ENCODE peak calls at places on chromosomes 2 and 18, in eight cellular contexts. One of them, this sample, is unnamed.

GRCh38 chr18:2589345-2590060 is 18.1 kb downstream of the NDC80 start:
- DNase-seq in AG09309: no peak
- DNase-seq in tibial artery: no peak
- DNase-seq in mesothelial cell of epicardium: no peak
- DNase-seq in foreskin keratinocyte: peak
- DNase-seq in chondrocyte: no peak
- DNase-seq in colonic mucosa: no peak
- DNase-seq in psoas muscle: no peak
- DNase-seq in this sample: no peak

GRCh38 chr2:88810017-88810416 is 118.5 kb downstream of the RPIA start:
- DNase-seq in AG09309: no peak
- DNase-seq in tibial artery: no peak
- DNase-seq in mesothelial cell of epicardium: no peak
- DNase-seq in foreskin keratinocyte: no peak
- DNase-seq in chondrocyte: no peak
- DNase-seq in colonic mucosa: no peak
- DNase-seq in psoas muscle: no peak
- DNase-seq in this sample: no peak

GRCh38 chr2:189580267-189580661 is 322 bp downstream of the SLC40A1 start:
- DNase-seq in AG09309: no peak
- DNase-seq in tibial artery: peak
- DNase-seq in mesothelial cell of epicardium: peak
- DNase-seq in foreskin keratinocyte: peak
- DNase-seq in chondrocyte: no peak
- DNase-seq in colonic mucosa: no peak
- DNase-seq in psoas muscle: peak
- DNase-seq in this sample: peak

GRCh38 chr18:79911871-79912270 is 39.6 kb downstream of the SLC66A2 start:
- DNase-seq in AG09309: no peak
- DNase-seq in tibial artery: no peak
- DNase-seq in mesothelial cell of epicardium: no peak
- DNase-seq in foreskin keratinocyte: no peak
- DNase-seq in chondrocyte: peak
- DNase-seq in colonic mucosa: no peak
- DNase-seq in psoas muscle: no peak
- DNase-seq in this sample: no peak

GRCh38 chr2:179524940-179525339 is 260.3 kb upstream of the SESTD1 start:
- DNase-seq in AG09309: no peak
- DNase-seq in tibial artery: no peak
- DNase-seq in mesothelial cell of epicardium: no peak
- DNase-seq in foreskin keratinocyte: no peak
- DNase-seq in chondrocyte: no peak
- DNase-seq in colonic mucosa: no peak
- DNase-seq in psoas muscle: no peak
- DNase-seq in this sample: no peak

GRCh38 chr2:181164699-181165098 is 184.3 kb downstream of the UBE2E3 start:
- DNase-seq in AG09309: no peak
- DNase-seq in tibial artery: no peak
- DNase-seq in mesothelial cell of epicardium: no peak
- DNase-seq in foreskin keratinocyte: no peak
- DNase-seq in chondrocyte: no peak
- DNase-seq in colonic mucosa: no peak
- DNase-seq in psoas muscle: no peak
- DNase-seq in this sample: no peak

GRCh38 chr2:26274058-26274613 is 29.4 kb downstream of the HADHB start:
- DNase-seq in AG09309: peak
- DNase-seq in tibial artery: peak
- DNase-seq in mesothelial cell of epicardium: no peak
- DNase-seq in foreskin keratinocyte: peak
- DNase-seq in chondrocyte: no peak
- DNase-seq in colonic mucosa: peak
- DNase-seq in psoas muscle: no peak
- DNase-seq in this sample: peak

GRCh38 chr18:39675916-39676315 is 2110.3 kb upstream of the CELF4 start:
- DNase-seq in AG09309: no peak
- DNase-seq in tibial artery: no peak
- DNase-seq in mesothelial cell of epicardium: no peak
- DNase-seq in foreskin keratinocyte: no peak
- DNase-seq in chondrocyte: no peak
- DNase-seq in colonic mucosa: no peak
- DNase-seq in psoas muscle: no peak
- DNase-seq in this sample: peak

GRCh38 chr18:31297248-31297647 is 20.7 kb upstream of the DSG1 start:
- DNase-seq in AG09309: no peak
- DNase-seq in tibial artery: no peak
- DNase-seq in mesothelial cell of epicardium: no peak
- DNase-seq in foreskin keratinocyte: peak
- DNase-seq in chondrocyte: no peak
- DNase-seq in colonic mucosa: no peak
- DNase-seq in psoas muscle: no peak
- DNase-seq in this sample: no peak

GRCh38 chr2:230219419-230220331 is at the start of gene SP110:
- DNase-seq in AG09309: peak
- DNase-seq in tibial artery: peak
- DNase-seq in mesothelial cell of epicardium: peak
- DNase-seq in foreskin keratinocyte: peak
- DNase-seq in chondrocyte: no peak
- DNase-seq in colonic mucosa: peak
- DNase-seq in psoas muscle: peak
- DNase-seq in this sample: peak

GRCh38 chr18:57333941-57334340 is 18.4 kb upstream of the ST8SIA3 start:
- DNase-seq in AG09309: no peak
- DNase-seq in tibial artery: no peak
- DNase-seq in mesothelial cell of epicardium: no peak
- DNase-seq in foreskin keratinocyte: no peak
- DNase-seq in chondrocyte: no peak
- DNase-seq in colonic mucosa: no peak
- DNase-seq in psoas muscle: peak
- DNase-seq in this sample: no peak

GRCh38 chr2:108106746-108107145 is 120.4 kb downstream of the SLC5A7 start:
- DNase-seq in AG09309: no peak
- DNase-seq in tibial artery: no peak
- DNase-seq in mesothelial cell of epicardium: no peak
- DNase-seq in foreskin keratinocyte: no peak
- DNase-seq in chondrocyte: no peak
- DNase-seq in colonic mucosa: no peak
- DNase-seq in psoas muscle: no peak
- DNase-seq in this sample: no peak

GRCh38 chr18:34521040-34521439 is 189.1 kb upstream of the DTNA start:
- DNase-seq in AG09309: no peak
- DNase-seq in tibial artery: no peak
- DNase-seq in mesothelial cell of epicardium: no peak
- DNase-seq in foreskin keratinocyte: no peak
- DNase-seq in chondrocyte: no peak
- DNase-seq in colonic mucosa: no peak
- DNase-seq in psoas muscle: no peak
- DNase-seq in this sample: no peak

GRCh38 chr2:18834341-18834740 is 245.0 kb upstream of the NT5C1B start:
- DNase-seq in AG09309: no peak
- DNase-seq in tibial artery: no peak
- DNase-seq in mesothelial cell of epicardium: no peak
- DNase-seq in foreskin keratinocyte: peak
- DNase-seq in chondrocyte: no peak
- DNase-seq in colonic mucosa: no peak
- DNase-seq in psoas muscle: no peak
- DNase-seq in this sample: peak

GRCh38 chr2:50448556-50448955 is 583.4 kb downstream of the NRXN1 start:
- DNase-seq in AG09309: no peak
- DNase-seq in tibial artery: no peak
- DNase-seq in mesothelial cell of epicardium: no peak
- DNase-seq in foreskin keratinocyte: no peak
- DNase-seq in chondrocyte: no peak
- DNase-seq in colonic mucosa: no peak
- DNase-seq in psoas muscle: peak
- DNase-seq in this sample: no peak

GRCh38 chr2:9697904-9698303 is 67.1 kb upstream of the YWHAQ start:
- DNase-seq in AG09309: no peak
- DNase-seq in tibial artery: no peak
- DNase-seq in mesothelial cell of epicardium: no peak
- DNase-seq in foreskin keratinocyte: no peak
- DNase-seq in chondrocyte: no peak
- DNase-seq in colonic mucosa: no peak
- DNase-seq in psoas muscle: no peak
- DNase-seq in this sample: no peak

GRCh38 chr18:59672125-59672769 is 25.0 kb downstream of the CCBE1 start:
- DNase-seq in AG09309: no peak
- DNase-seq in tibial artery: no peak
- DNase-seq in mesothelial cell of epicardium: no peak
- DNase-seq in foreskin keratinocyte: peak
- DNase-seq in chondrocyte: no peak
- DNase-seq in colonic mucosa: no peak
- DNase-seq in psoas muscle: no peak
- DNase-seq in this sample: no peak

GRCh38 chr2:40346535-40347354 is 105.1 kb downstream of the SLC8A1 start:
- DNase-seq in AG09309: no peak
- DNase-seq in tibial artery: no peak
- DNase-seq in mesothelial cell of epicardium: no peak
- DNase-seq in foreskin keratinocyte: no peak
- DNase-seq in chondrocyte: no peak
- DNase-seq in colonic mucosa: no peak
- DNase-seq in psoas muscle: peak
- DNase-seq in this sample: peak

GRCh38 chr2:74387346-74387745 is 7.2 kb upstream of the DCTN1 start:
- DNase-seq in AG09309: no peak
- DNase-seq in tibial artery: no peak
- DNase-seq in mesothelial cell of epicardium: no peak
- DNase-seq in foreskin keratinocyte: no peak
- DNase-seq in chondrocyte: no peak
- DNase-seq in colonic mucosa: no peak
- DNase-seq in psoas muscle: no peak
- DNase-seq in this sample: no peak

GRCh38 chr2:239106314-239106908 is 258.5 kb downstream of the TWIST2 start:
- DNase-seq in AG09309: peak
- DNase-seq in tibial artery: no peak
- DNase-seq in mesothelial cell of epicardium: peak
- DNase-seq in foreskin keratinocyte: peak
- DNase-seq in chondrocyte: no peak
- DNase-seq in colonic mucosa: peak
- DNase-seq in psoas muscle: peak
- DNase-seq in this sample: peak

GRCh38 chr2:177604291-177605065 is 211.9 kb downstream of the AGPS start:
- DNase-seq in AG09309: peak
- DNase-seq in tibial artery: no peak
- DNase-seq in mesothelial cell of epicardium: no peak
- DNase-seq in foreskin keratinocyte: peak
- DNase-seq in chondrocyte: no peak
- DNase-seq in colonic mucosa: peak
- DNase-seq in psoas muscle: no peak
- DNase-seq in this sample: peak

GRCh38 chr2:16774091-16774490 is 108.5 kb upstream of the CYRIA start:
- DNase-seq in AG09309: no peak
- DNase-seq in tibial artery: no peak
- DNase-seq in mesothelial cell of epicardium: no peak
- DNase-seq in foreskin keratinocyte: peak
- DNase-seq in chondrocyte: no peak
- DNase-seq in colonic mucosa: no peak
- DNase-seq in psoas muscle: no peak
- DNase-seq in this sample: peak

GRCh38 chr2:242038928-242039341 is 169.4 kb downstream of the RTP5 start:
- DNase-seq in AG09309: no peak
- DNase-seq in tibial artery: no peak
- DNase-seq in mesothelial cell of epicardium: no peak
- DNase-seq in foreskin keratinocyte: no peak
- DNase-seq in chondrocyte: no peak
- DNase-seq in colonic mucosa: no peak
- DNase-seq in psoas muscle: peak
- DNase-seq in this sample: no peak

GRCh38 chr2:121044412-121044811 is 240.6 kb downstream of the TFCP2L1 start:
- DNase-seq in AG09309: no peak
- DNase-seq in tibial artery: peak
- DNase-seq in mesothelial cell of epicardium: no peak
- DNase-seq in foreskin keratinocyte: no peak
- DNase-seq in chondrocyte: no peak
- DNase-seq in colonic mucosa: peak
- DNase-seq in psoas muscle: no peak
- DNase-seq in this sample: no peak
- TF ChIP-seq CTCF in AG09309: peak
- TF ChIP-seq CTCF in tibial artery: peak
- TF ChIP-seq CTCF in mesothelial cell of epicardium: no peak
- TF ChIP-seq CTCF in foreskin keratinocyte: peak
- TF ChIP-seq CTCF in chondrocyte: peak
- TF ChIP-seq CTCF in colonic mucosa: peak
- TF ChIP-seq CTCF in psoas muscle: no peak
- TF ChIP-seq CTCF in this sample: peak

GRCh38 chr2:98172150-98172765 is 85.3 kb downstream of the VWA3B start:
- DNase-seq in AG09309: no peak
- DNase-seq in tibial artery: no peak
- DNase-seq in mesothelial cell of epicardium: no peak
- DNase-seq in foreskin keratinocyte: no peak
- DNase-seq in chondrocyte: no peak
- DNase-seq in colonic mucosa: no peak
- DNase-seq in psoas muscle: peak
- DNase-seq in this sample: no peak

GRCh38 chr2:98170076-98170475 is 83.1 kb downstream of the VWA3B start:
- DNase-seq in AG09309: no peak
- DNase-seq in tibial artery: no peak
- DNase-seq in mesothelial cell of epicardium: no peak
- DNase-seq in foreskin keratinocyte: peak
- DNase-seq in chondrocyte: no peak
- DNase-seq in colonic mucosa: no peak
- DNase-seq in psoas muscle: no peak
- DNase-seq in this sample: no peak

GRCh38 chr2:98180456-98180855 is 93.5 kb downstream of the VWA3B start:
- DNase-seq in AG09309: no peak
- DNase-seq in tibial artery: no peak
- DNase-seq in mesothelial cell of epicardium: no peak
- DNase-seq in foreskin keratinocyte: peak
- DNase-seq in chondrocyte: no peak
- DNase-seq in colonic mucosa: no peak
- DNase-seq in psoas muscle: no peak
- DNase-seq in this sample: no peak

GRCh38 chr2:98172951-98173350 is 86.0 kb downstream of the VWA3B start:
- DNase-seq in AG09309: no peak
- DNase-seq in tibial artery: no peak
- DNase-seq in mesothelial cell of epicardium: no peak
- DNase-seq in foreskin keratinocyte: no peak
- DNase-seq in chondrocyte: no peak
- DNase-seq in colonic mucosa: no peak
- DNase-seq in psoas muscle: no peak
- DNase-seq in this sample: no peak

GRCh38 chr2:98175811-98176210 is 88.8 kb downstream of the VWA3B start:
- DNase-seq in AG09309: no peak
- DNase-seq in tibial artery: no peak
- DNase-seq in mesothelial cell of epicardium: no peak
- DNase-seq in foreskin keratinocyte: no peak
- DNase-seq in chondrocyte: no peak
- DNase-seq in colonic mucosa: peak
- DNase-seq in psoas muscle: no peak
- DNase-seq in this sample: peak
- TF ChIP-seq CTCF in AG09309: no peak
- TF ChIP-seq CTCF in tibial artery: no peak
- TF ChIP-seq CTCF in mesothelial cell of epicardium: no peak
- TF ChIP-seq CTCF in foreskin keratinocyte: peak
- TF ChIP-seq CTCF in chondrocyte: no peak
- TF ChIP-seq CTCF in colonic mucosa: no peak
- TF ChIP-seq CTCF in psoas muscle: peak
- TF ChIP-seq CTCF in this sample: no peak

GRCh38 chr2:4175343-4175742 is 472.0 kb downstream of the DCDC2C start:
- DNase-seq in AG09309: no peak
- DNase-seq in tibial artery: no peak
- DNase-seq in mesothelial cell of epicardium: no peak
- DNase-seq in foreskin keratinocyte: no peak
- DNase-seq in chondrocyte: no peak
- DNase-seq in colonic mucosa: no peak
- DNase-seq in psoas muscle: no peak
- DNase-seq in this sample: no peak
- TF ChIP-seq CTCF in AG09309: no peak
- TF ChIP-seq CTCF in tibial artery: no peak
- TF ChIP-seq CTCF in mesothelial cell of epicardium: no peak
- TF ChIP-seq CTCF in foreskin keratinocyte: no peak
- TF ChIP-seq CTCF in chondrocyte: no peak
- TF ChIP-seq CTCF in colonic mucosa: no peak
- TF ChIP-seq CTCF in psoas muscle: no peak
- TF ChIP-seq CTCF in this sample: no peak

GRCh38 chr2:79855264-79856006 is 342.6 kb downstream of the CTNNA2 start:
- DNase-seq in AG09309: no peak
- DNase-seq in tibial artery: no peak
- DNase-seq in mesothelial cell of epicardium: peak
- DNase-seq in foreskin keratinocyte: no peak
- DNase-seq in chondrocyte: no peak
- DNase-seq in colonic mucosa: peak
- DNase-seq in psoas muscle: no peak
- DNase-seq in this sample: peak
- TF ChIP-seq CTCF in AG09309: no peak
- TF ChIP-seq CTCF in tibial artery: no peak
- TF ChIP-seq CTCF in mesothelial cell of epicardium: no peak
- TF ChIP-seq CTCF in foreskin keratinocyte: no peak
- TF ChIP-seq CTCF in chondrocyte: peak
- TF ChIP-seq CTCF in colonic mucosa: peak
- TF ChIP-seq CTCF in psoas muscle: no peak
- TF ChIP-seq CTCF in this sample: no peak

This sample was measured in cardiac muscle cell.